ENCODE peak calls at places on chromosomes 4 and X, in four cellular contexts. V is keratinocyte, P is MM.1S, Y is GM23248. I is an unnamed sample.

GRCh38 chrX:51759055-51759454 is 15.8 kb downstream of the GSPT2 start:
- DNase-seq in V (no peak), P (no peak), Y (no peak), I (no peak)

GRCh38 chr4:112550728-112551127 is 34.7 kb upstream of the NEUROG2 start:
- DNase-seq in V (no peak), P (no peak), Y (peak; percentile 89), I (no peak)

GRCh38 chr4:108433832-108434231 is 186.5 kb upstream of the RPL34 start:
- DNase-seq in V (no peak), P (no peak), Y (peak; percentile 59), I (no peak)

GRCh38 chrX:45261005-45261404 is 60.3 kb upstream of the DIPK2B start:
- DNase-seq in V (no peak), P (no peak), Y (no peak), I (no peak)

GRCh38 chr4:55793479-55793878 is 26.1 kb upstream of the EXOC1L start:
- DNase-seq in V (no peak), P (no peak), Y (peak; percentile 16), I (no peak)

GRCh38 chr4:184000457-184001395 is 95.6 kb downstream of the STOX2 start:
- DNase-seq in V (no peak), P (no peak), Y (no peak), I (no peak)

GRCh38 chr4:108359130-108359709 is 190.5 kb upstream of the LEF1 start:
- DNase-seq in V (no peak), P (peak; percentile 94), Y (no peak), I (peak; percentile 73)

GRCh38 chr4:170079981-170080380 is 9.8 kb downstream of the AADAT start:
- DNase-seq in V (no peak), P (no peak), Y (no peak), I (no peak)

GRCh38 chrX:151899622-151900021 is 13.1 kb upstream of the MAGEA4 start:
- DNase-seq in V (no peak), P (no peak), Y (peak; percentile 59), I (no peak)

GRCh38 chr4:113106076-113106475 is 56.6 kb downstream of the ANK2 start:
- DNase-seq in V (no peak), P (no peak), Y (peak; percentile 77), I (no peak)

GRCh38 chr4:160772668-160773067 is 1391.1 kb downstream of the FSTL5 start:
- DNase-seq in V (no peak), P (no peak), Y (no peak), I (no peak)

GRCh38 chrX:154082396-154083133 is 15.0 kb downstream of the MECP2 start:
- DNase-seq in V (no peak), P (no peak), Y (peak; percentile 79), I (no peak)

GRCh38 chrX:137548261-137548660 is 17.7 kb upstream of the ZIC3 start:
- DNase-seq in V (no peak), P (no peak), Y (no peak), I (no peak)

GRCh38 chr4:1216869-1217294 is 32.0 kb downstream of the CTBP1 start:
- DNase-seq in V (no peak), P (no peak), Y (no peak), I (peak; percentile 81)

GRCh38 chr4:161522031-161522430 is 641.8 kb downstream of the FSTL5 start:
- DNase-seq in V (no peak), P (no peak), Y (no peak), I (no peak)

GRCh38 chr4:40199179-40199670 is 2.4 kb downstream of the RHOH start:
- DNase-seq in V (no peak), P (peak; percentile 57), Y (no peak), I (peak; percentile 58)
- H3K4me3 ChIP-seq in V (no peak overlapping the region), P (peak overlapping the region; percentile 83), Y (no peak overlapping the region), I (peak overlapping the region; percentile 79)

GRCh38 chr4:13533670-13534343 is 10.5 kb downstream of the NKX3-2 start:
- DNase-seq in V (no peak), P (peak; percentile 3), Y (no peak), I (no peak)

GRCh38 chr4:13536607-13537006 is 7.7 kb downstream of the NKX3-2 start:
- DNase-seq in V (no peak), P (no peak), Y (no peak), I (no peak)

GRCh38 chr4:13534344-13535063 is 9.8 kb downstream of the NKX3-2 start:
- DNase-seq in V (no peak), P (peak; percentile 4), Y (no peak), I (no peak)

GRCh38 chr4:13535708-13536361 is 8.5 kb downstream of the NKX3-2 start:
- DNase-seq in V (no peak), P (peak; percentile 5), Y (no peak), I (no peak)

DNA sequence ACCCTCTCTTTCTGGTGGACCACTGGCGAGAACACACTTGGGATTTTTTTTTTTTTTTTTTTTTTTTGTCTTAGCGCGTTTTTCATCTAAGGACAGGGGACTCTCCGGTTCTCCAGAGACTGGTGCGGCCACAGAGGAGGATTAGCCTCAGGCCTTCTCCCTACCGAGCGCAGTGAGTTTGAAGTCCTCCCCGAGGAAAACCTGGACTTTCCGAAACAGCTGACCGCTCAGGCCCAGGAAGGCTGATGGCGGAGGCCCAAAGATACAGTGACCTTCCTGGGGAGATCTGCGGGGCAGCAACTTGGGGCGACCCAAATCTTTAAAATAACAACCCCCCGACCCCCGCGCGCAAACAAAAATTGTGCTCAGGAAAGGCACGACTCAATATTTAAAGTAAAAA is 9.2 kb downstream of the NKX3-2 start:
- DNase-seq in V (no peak), P (no peak), Y (no peak), I (no peak)
- H3K4me1 ChIP-seq in V (no peaks in the 10 kb centered on the region), P (no peaks in the 10 kb centered on the region), Y (no peaks in the 10 kb centered on the region), I (no peaks in the 10 kb centered on the region)

DNA sequence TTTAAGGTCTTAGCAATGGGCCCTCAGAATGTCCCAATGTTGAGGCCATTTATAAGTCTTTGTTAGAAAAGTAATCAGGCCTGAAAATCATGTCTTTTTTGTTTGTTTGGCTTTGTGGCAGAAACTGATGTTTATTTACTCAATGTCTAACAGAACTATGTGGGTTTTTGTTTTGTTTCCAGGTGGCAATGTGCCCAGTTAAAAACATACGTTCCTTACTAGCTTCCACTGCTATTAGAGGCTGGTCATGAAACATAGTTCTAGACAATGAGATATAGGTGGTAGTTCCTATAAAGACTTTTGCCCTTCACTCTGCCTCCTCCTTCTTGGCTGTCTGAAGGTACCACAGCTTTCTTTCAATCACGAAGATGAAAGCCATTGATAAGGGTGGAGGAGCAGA is 108.8 kb downstream of the C4orf51 start:
- DNase-seq in V (no peak), P (no peak), Y (no peak), I (no peak)
- H2AFZ ChIP-seq in V (no peak overlapping the region), P (no peak overlapping the region), Y (no peak overlapping the region), I (no peak overlapping the region)

GRCh38 chrX:56228914-56229313 is 3.2 kb upstream of the KLF8 start:
- DNase-seq in V (no peak), P (no peak), Y (peak; percentile 11), I (no peak)

GRCh38 chrX:56233682-56234081 is 1.5 kb downstream of the KLF8 start:
- DNase-seq in V (peak; percentile 15), P (no peak), Y (peak; percentile 76), I (no peak)

GRCh38 chrX:56233100-56233499 is 944 bp downstream of the KLF8 start:
- DNase-seq in V (no peak), P (no peak), Y (peak; percentile 46), I (no peak)

GRCh38 chrX:56232221-56233082 is at the start of gene KLF8:
- DNase-seq in V (peak; percentile 19), P (no peak), Y (peak; percentile 56), I (no peak)

GRCh38 chrX:56231706-56232105 is 450 bp upstream of the KLF8 start:
- DNase-seq in V (no peak), P (no peak), Y (no peak), I (no peak)
- H3K4me3 ChIP-seq in V (no peak overlapping the region), P (no peak overlapping the region), Y (peak overlapping the region; percentile 71), I (no peak overlapping the region)

GRCh38 chr4:10097906-10098769 is 18.5 kb downstream of the WDR1 start:
- DNase-seq in V (no peak), P (no peak), Y (peak; percentile 25), I (no peak)
- H3K4me1 ChIP-seq in V (peaks cover 90% of the 10 kb centered on the region), P (peaks cover 63% of the 10 kb centered on the region), Y (peaks cover 83% of the 10 kb centered on the region), I (no peaks in the 10 kb centered on the region)

DNA sequence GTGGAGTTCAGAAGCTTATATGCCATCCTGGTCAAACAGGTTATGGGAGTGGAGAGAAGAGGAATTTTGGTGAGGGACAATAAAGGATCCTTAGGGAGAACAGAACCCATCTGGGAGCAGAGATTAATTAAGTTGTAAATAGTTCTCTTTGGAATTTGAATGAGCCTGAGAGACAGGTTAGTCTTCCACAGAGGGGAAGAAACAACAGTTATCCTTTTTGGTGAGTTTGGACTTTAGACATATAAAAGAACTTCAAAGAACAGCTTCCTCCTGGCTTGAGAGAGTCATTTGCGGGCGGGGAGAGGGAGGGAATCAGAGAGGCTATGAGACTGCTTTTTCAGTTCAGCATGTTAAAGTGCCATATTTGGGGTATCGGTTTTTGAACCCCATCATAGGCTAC is 793.3 kb upstream of the MAGEB2 start:
- DNase-seq in V (no peak), P (no peak), Y (no peak), I (no peak)
- H2AFZ ChIP-seq in V (no peak overlapping the region), P (no peak overlapping the region), Y (no peak overlapping the region), I (no peak overlapping the region)

DNA sequence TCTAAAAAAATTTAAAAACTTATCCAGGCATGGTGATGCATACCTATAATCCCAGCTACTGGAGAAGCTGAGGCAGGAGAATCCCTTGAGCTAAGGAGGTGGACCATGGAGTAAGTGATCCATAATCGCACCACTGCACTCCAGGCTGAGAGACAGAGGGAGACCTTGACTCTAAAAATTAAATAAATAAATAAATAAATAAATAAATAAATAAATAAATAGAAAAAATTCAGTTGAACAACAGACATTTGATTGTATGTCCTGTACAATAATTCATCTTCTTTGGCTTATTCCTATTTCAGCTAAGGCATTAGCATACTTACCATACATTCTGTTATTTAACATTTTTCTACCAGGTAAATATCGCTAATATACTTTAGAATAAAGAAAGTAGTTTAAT is 726.1 kb upstream of the GALNTL6 start:
- DNase-seq in V (no peak), P (no peak), Y (no peak), I (no peak)
- H3K4me3 ChIP-seq in V (no peak overlapping the region), P (no peak overlapping the region), Y (no peak overlapping the region), I (no peak overlapping the region)